ENCODE peak calls at places on chromosomes 16 and 17, in eight cellular contexts. One of them, this sample, is unnamed.

GRCh38 chr16:69179255-69180010 is 7.5 kb upstream of the SNTB2 start:
- DNase-seq in D721Med: no peak
- DNase-seq in heart left ventricle: peak
- DNase-seq in epithelial cell of esophagus: peak
- DNase-seq in tibial artery: peak
- DNase-seq in cardiac muscle cell: peak
- DNase-seq in esophagus muscularis mucosa: peak
- DNase-seq in osteoblast: peak
- DNase-seq in this sample: peak

GRCh38 chr16:46822270-46822669 is 8.7 kb downstream of the C16orf87 start:
- DNase-seq in D721Med: no peak
- DNase-seq in heart left ventricle: no peak
- DNase-seq in epithelial cell of esophagus: no peak
- DNase-seq in tibial artery: no peak
- DNase-seq in cardiac muscle cell: no peak
- DNase-seq in esophagus muscularis mucosa: no peak
- DNase-seq in osteoblast: no peak
- DNase-seq in this sample: no peak

GRCh38 chr16:78925071-78925714 is 675.3 kb downstream of the MAF start:
- DNase-seq in D721Med: no peak
- DNase-seq in heart left ventricle: no peak
- DNase-seq in epithelial cell of esophagus: peak
- DNase-seq in tibial artery: no peak
- DNase-seq in cardiac muscle cell: peak
- DNase-seq in esophagus muscularis mucosa: no peak
- DNase-seq in osteoblast: no peak
- DNase-seq in this sample: peak

GRCh38 chr17:41705271-41705991 is 6.7 kb upstream of the GAST start:
- DNase-seq in D721Med: no peak
- DNase-seq in heart left ventricle: no peak
- DNase-seq in epithelial cell of esophagus: no peak
- DNase-seq in tibial artery: no peak
- DNase-seq in cardiac muscle cell: no peak
- DNase-seq in esophagus muscularis mucosa: no peak
- DNase-seq in osteoblast: peak
- DNase-seq in this sample: no peak

GRCh38 chr16:84599528-84600202 is 18.2 kb downstream of the COTL1 start:
- DNase-seq in D721Med: no peak
- DNase-seq in heart left ventricle: peak
- DNase-seq in epithelial cell of esophagus: peak
- DNase-seq in tibial artery: peak
- DNase-seq in cardiac muscle cell: peak
- DNase-seq in esophagus muscularis mucosa: no peak
- DNase-seq in osteoblast: peak
- DNase-seq in this sample: no peak

GRCh38 chr16:88991813-88992350 is 14.9 kb upstream of the CBFA2T3 start:
- DNase-seq in D721Med: no peak
- DNase-seq in heart left ventricle: no peak
- DNase-seq in epithelial cell of esophagus: no peak
- DNase-seq in tibial artery: no peak
- DNase-seq in cardiac muscle cell: no peak
- DNase-seq in esophagus muscularis mucosa: no peak
- DNase-seq in osteoblast: no peak
- DNase-seq in this sample: no peak

GRCh38 chr17:43175213-43176118 is 4.5 kb downstream of the NBR1 start:
- DNase-seq in D721Med: no peak
- DNase-seq in heart left ventricle: no peak
- DNase-seq in epithelial cell of esophagus: no peak
- DNase-seq in tibial artery: no peak
- DNase-seq in cardiac muscle cell: no peak
- DNase-seq in esophagus muscularis mucosa: no peak
- DNase-seq in osteoblast: peak
- DNase-seq in this sample: no peak

GRCh38 chr16:57485916-57486857 is at the start of gene DOK4:
- DNase-seq in D721Med: peak
- DNase-seq in heart left ventricle: peak
- DNase-seq in epithelial cell of esophagus: peak
- DNase-seq in tibial artery: peak
- DNase-seq in cardiac muscle cell: peak
- DNase-seq in esophagus muscularis mucosa: no peak
- DNase-seq in osteoblast: peak
- DNase-seq in this sample: peak

GRCh38 chr17:35778641-35779196 is 16.7 kb downstream of the MMP28 start:
- DNase-seq in D721Med: no peak
- DNase-seq in heart left ventricle: no peak
- DNase-seq in epithelial cell of esophagus: peak
- DNase-seq in tibial artery: no peak
- DNase-seq in cardiac muscle cell: no peak
- DNase-seq in esophagus muscularis mucosa: no peak
- DNase-seq in osteoblast: peak
- DNase-seq in this sample: no peak

GRCh38 chr16:67036323-67036741 is 7.4 kb downstream of the CBFB start:
- DNase-seq in D721Med: no peak
- DNase-seq in heart left ventricle: no peak
- DNase-seq in epithelial cell of esophagus: no peak
- DNase-seq in tibial artery: no peak
- DNase-seq in cardiac muscle cell: no peak
- DNase-seq in esophagus muscularis mucosa: no peak
- DNase-seq in osteoblast: no peak
- DNase-seq in this sample: no peak

GRCh38 chr17:73549841-73550430 is 94.3 kb downstream of the SDK2 start:
- DNase-seq in D721Med: no peak
- DNase-seq in heart left ventricle: no peak
- DNase-seq in epithelial cell of esophagus: no peak
- DNase-seq in tibial artery: no peak
- DNase-seq in cardiac muscle cell: peak
- DNase-seq in esophagus muscularis mucosa: no peak
- DNase-seq in osteoblast: no peak
- DNase-seq in this sample: no peak

GRCh38 chr17:56297142-56297541 is 143.9 kb downstream of the ANKFN1 start:
- DNase-seq in D721Med: no peak
- DNase-seq in heart left ventricle: no peak
- DNase-seq in epithelial cell of esophagus: no peak
- DNase-seq in tibial artery: no peak
- DNase-seq in cardiac muscle cell: no peak
- DNase-seq in esophagus muscularis mucosa: peak
- DNase-seq in osteoblast: peak
- DNase-seq in this sample: no peak

GRCh38 chr17:80152057-80152831 is 5.3 kb upstream of the EIF4A3 start:
- DNase-seq in D721Med: no peak
- DNase-seq in heart left ventricle: no peak
- DNase-seq in epithelial cell of esophagus: no peak
- DNase-seq in tibial artery: no peak
- DNase-seq in cardiac muscle cell: no peak
- DNase-seq in esophagus muscularis mucosa: no peak
- DNase-seq in osteoblast: peak
- DNase-seq in this sample: no peak

GRCh38 chr17:7956208-7956965 is 24.4 kb downstream of the CNTROB start:
- DNase-seq in D721Med: no peak
- DNase-seq in heart left ventricle: peak
- DNase-seq in epithelial cell of esophagus: no peak
- DNase-seq in tibial artery: peak
- DNase-seq in cardiac muscle cell: peak
- DNase-seq in esophagus muscularis mucosa: no peak
- DNase-seq in osteoblast: peak
- DNase-seq in this sample: no peak

DNA sequence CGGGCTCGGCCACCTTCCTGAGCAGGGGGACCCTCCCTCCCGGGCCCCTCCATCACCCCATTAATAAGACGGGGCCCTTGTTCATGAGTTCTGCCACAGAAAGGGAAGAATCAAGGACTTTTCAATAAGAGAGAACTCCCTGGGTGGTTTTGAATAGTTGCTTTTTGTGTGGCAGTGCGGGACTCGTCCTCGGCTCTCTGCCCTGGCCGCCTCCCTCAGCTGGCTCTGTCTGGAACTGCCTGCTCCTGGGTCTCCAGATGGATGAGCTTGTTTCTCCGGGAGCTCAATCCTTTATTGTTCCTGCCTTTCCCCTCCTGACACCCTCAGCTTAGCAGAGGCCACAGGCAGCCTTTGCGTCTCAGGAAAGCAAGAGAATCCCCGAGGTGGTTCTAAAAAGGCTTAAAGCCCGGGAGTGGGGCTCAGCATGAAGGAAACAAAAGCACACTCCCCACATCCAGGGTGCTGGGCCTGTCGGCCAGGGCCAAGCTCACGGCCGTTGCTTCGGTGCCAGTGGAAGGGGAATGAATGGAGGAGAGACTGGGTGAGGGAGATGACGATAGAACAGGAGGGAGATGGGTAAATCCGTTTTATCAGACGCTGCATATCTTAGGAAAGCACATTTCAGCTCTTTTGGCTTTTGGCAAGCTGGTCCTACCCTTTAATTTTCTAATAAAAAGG is 60.2 kb downstream of the RAI1 start:
- DNase-seq in D721Med: peak
- DNase-seq in heart left ventricle: no peak
- DNase-seq in epithelial cell of esophagus: no peak
- DNase-seq in tibial artery: no peak
- DNase-seq in cardiac muscle cell: no peak
- DNase-seq in esophagus muscularis mucosa: no peak
- DNase-seq in osteoblast: peak
- DNase-seq in this sample: no peak
- TF ChIP-seq CTCF in D721Med: no peak
- TF ChIP-seq CTCF in heart left ventricle: no peak
- TF ChIP-seq CTCF in epithelial cell of esophagus: peak
- TF ChIP-seq CTCF in tibial artery: no peak
- TF ChIP-seq CTCF in cardiac muscle cell: peak
- TF ChIP-seq CTCF in esophagus muscularis mucosa: no peak
- TF ChIP-seq CTCF in osteoblast: peak
- TF ChIP-seq CTCF in this sample: no peak

DNA sequence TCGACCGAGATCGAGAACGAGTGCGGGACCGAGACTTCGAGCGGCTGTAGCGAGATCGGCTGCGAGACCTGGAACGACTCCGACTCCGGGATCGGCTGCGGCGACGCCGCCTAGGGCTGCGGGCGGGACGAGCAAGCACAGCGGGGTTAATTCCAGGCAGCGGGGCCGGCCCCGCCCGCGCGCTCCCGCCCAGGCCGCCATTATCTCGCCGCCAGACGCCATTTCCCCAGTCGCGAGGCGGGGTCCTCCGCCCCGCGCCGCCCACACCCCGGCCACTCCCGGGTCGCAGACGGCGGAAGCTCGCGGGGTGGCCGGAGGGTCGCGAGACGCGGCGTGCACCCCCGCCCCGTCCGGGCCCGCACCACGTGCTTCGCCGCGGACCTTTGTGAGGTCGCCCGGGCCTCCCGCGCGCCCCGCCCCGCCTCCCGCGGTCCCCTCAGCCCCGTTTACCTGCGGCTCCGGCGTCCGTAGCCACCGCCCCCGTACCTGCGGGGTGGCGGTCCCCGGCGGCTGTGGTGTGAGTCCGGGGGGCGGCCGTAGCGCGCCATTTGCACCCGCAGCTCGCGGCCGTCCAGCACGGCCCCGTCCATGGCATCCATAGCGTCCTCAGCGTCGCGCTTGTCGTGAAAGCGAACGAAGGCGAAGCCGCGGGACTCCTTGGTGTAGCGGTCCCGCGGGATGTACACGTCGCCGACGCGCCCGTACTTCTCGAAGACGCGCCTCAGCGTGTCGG is 616 bp downstream of the SRSF2 start:
- DNase-seq in D721Med: no peak
- DNase-seq in heart left ventricle: peak
- DNase-seq in epithelial cell of esophagus: peak
- DNase-seq in tibial artery: peak
- DNase-seq in cardiac muscle cell: peak
- DNase-seq in esophagus muscularis mucosa: peak
- DNase-seq in osteoblast: peak
- DNase-seq in this sample: peak
- TF ChIP-seq CTCF in D721Med: peak
- TF ChIP-seq CTCF in heart left ventricle: no peak
- TF ChIP-seq CTCF in epithelial cell of esophagus: peak
- TF ChIP-seq CTCF in tibial artery: no peak
- TF ChIP-seq CTCF in cardiac muscle cell: peak
- TF ChIP-seq CTCF in esophagus muscularis mucosa: no peak
- TF ChIP-seq CTCF in osteoblast: no peak
- TF ChIP-seq CTCF in this sample: no peak

DNA sequence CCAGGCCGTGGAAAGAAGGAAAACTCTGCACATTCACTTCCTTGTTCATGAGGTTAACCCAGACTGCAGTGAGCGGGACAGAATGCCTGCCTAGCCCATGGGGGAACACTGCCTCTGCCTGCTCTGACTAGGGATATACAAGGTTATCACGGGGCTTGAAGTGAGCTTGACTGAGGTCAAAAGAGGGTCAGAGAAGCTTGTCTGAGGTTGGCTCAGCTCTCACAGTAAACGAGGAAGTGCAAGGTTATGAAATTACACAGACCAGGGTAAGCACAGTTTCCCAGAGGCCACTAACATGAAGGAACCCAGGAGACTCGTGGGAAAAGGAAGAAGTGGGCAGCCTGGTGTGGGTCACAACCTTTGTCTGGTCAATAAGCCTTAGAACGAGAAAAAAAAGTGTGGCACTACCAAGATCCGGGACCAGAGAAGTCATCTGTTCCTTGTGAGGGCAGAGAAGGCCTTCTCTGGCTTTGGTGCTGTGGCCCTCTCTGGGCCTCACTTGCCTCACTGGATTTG is 28.8 kb downstream of the HIC1 start:
- DNase-seq in D721Med: no peak
- DNase-seq in heart left ventricle: no peak
- DNase-seq in epithelial cell of esophagus: no peak
- DNase-seq in tibial artery: no peak
- DNase-seq in cardiac muscle cell: peak
- DNase-seq in esophagus muscularis mucosa: no peak
- DNase-seq in osteoblast: no peak
- DNase-seq in this sample: peak
- TF ChIP-seq CTCF in D721Med: no peak
- TF ChIP-seq CTCF in heart left ventricle: no peak
- TF ChIP-seq CTCF in epithelial cell of esophagus: no peak
- TF ChIP-seq CTCF in tibial artery: no peak
- TF ChIP-seq CTCF in cardiac muscle cell: no peak
- TF ChIP-seq CTCF in esophagus muscularis mucosa: no peak
- TF ChIP-seq CTCF in osteoblast: no peak
- TF ChIP-seq CTCF in this sample: no peak

GRCh38 chr17:76023900-76024237 is 3.2 kb downstream of the EVPL start:
- DNase-seq in D721Med: no peak
- DNase-seq in heart left ventricle: no peak
- DNase-seq in epithelial cell of esophagus: no peak
- DNase-seq in tibial artery: no peak
- DNase-seq in cardiac muscle cell: no peak
- DNase-seq in esophagus muscularis mucosa: no peak
- DNase-seq in osteoblast: peak
- DNase-seq in this sample: no peak

GRCh38 chr17:76024353-76024752 is 2.8 kb downstream of the EVPL start:
- DNase-seq in D721Med: no peak
- DNase-seq in heart left ventricle: no peak
- DNase-seq in epithelial cell of esophagus: peak
- DNase-seq in tibial artery: no peak
- DNase-seq in cardiac muscle cell: no peak
- DNase-seq in esophagus muscularis mucosa: no peak
- DNase-seq in osteoblast: peak
- DNase-seq in this sample: no peak

GRCh38 chr17:76025294-76025693 is 1.8 kb downstream of the EVPL start:
- DNase-seq in D721Med: no peak
- DNase-seq in heart left ventricle: no peak
- DNase-seq in epithelial cell of esophagus: no peak
- DNase-seq in tibial artery: no peak
- DNase-seq in cardiac muscle cell: no peak
- DNase-seq in esophagus muscularis mucosa: no peak
- DNase-seq in osteoblast: no peak
- DNase-seq in this sample: no peak

GRCh38 chr17:76027159-76027839 is at the start of gene EVPL:
- DNase-seq in D721Med: no peak
- DNase-seq in heart left ventricle: no peak
- DNase-seq in epithelial cell of esophagus: peak
- DNase-seq in tibial artery: no peak
- DNase-seq in cardiac muscle cell: no peak
- DNase-seq in esophagus muscularis mucosa: no peak
- DNase-seq in osteoblast: peak
- DNase-seq in this sample: peak

GRCh38 chr17:76026714-76027158 is 370 bp downstream of the EVPL start:
- DNase-seq in D721Med: no peak
- DNase-seq in heart left ventricle: no peak
- DNase-seq in epithelial cell of esophagus: peak
- DNase-seq in tibial artery: no peak
- DNase-seq in cardiac muscle cell: no peak
- DNase-seq in esophagus muscularis mucosa: no peak
- DNase-seq in osteoblast: peak
- DNase-seq in this sample: no peak
- TF ChIP-seq CTCF in D721Med: no peak
- TF ChIP-seq CTCF in heart left ventricle: no peak
- TF ChIP-seq CTCF in epithelial cell of esophagus: no peak
- TF ChIP-seq CTCF in tibial artery: no peak
- TF ChIP-seq CTCF in cardiac muscle cell: no peak
- TF ChIP-seq CTCF in esophagus muscularis mucosa: no peak
- TF ChIP-seq CTCF in osteoblast: no peak
- TF ChIP-seq CTCF in this sample: no peak